ENCODE peak calls at places on chromosomes 2 and 18, in six cellular contexts. U, Q, A, T, F and D are unnamed samples.

GRCh38 chr18:67292814-67293213 is 223.7 kb downstream of the DSEL start:
- DNase-seq in U (no peak), Q (no peak), A (no peak), T (no peak), F (no peak), D (no peak)

GRCh38 chr2:181698230-181698629 is 17.9 kb upstream of the NEUROD1 start:
- DNase-seq in U (no peak), Q (no peak), A (no peak), T (no peak), F (no peak), D (no peak)

GRCh38 chr2:54574107-54574859 is 118.2 kb downstream of the SPTBN1 start:
- DNase-seq in U (peak), Q (no peak), A (no peak), T (no peak), F (no peak), D (peak)

GRCh38 chr18:45997689-45998088 is 30.6 kb upstream of the EPG5 start:
- DNase-seq in U (no peak), Q (no peak), A (no peak), T (no peak), F (no peak), D (no peak)

GRCh38 chr2:127575185-127575765 is 39.8 kb downstream of the MYO7B start:
- DNase-seq in U (peak), Q (no peak), A (no peak), T (no peak), F (no peak), D (no peak)

GRCh38 chr2:55898641-55899040 is 24.9 kb downstream of the EFEMP1 start:
- DNase-seq in U (no peak), Q (no peak), A (no peak), T (no peak), F (no peak), D (no peak)

GRCh38 chr2:60413819-60414178 is 139.7 kb downstream of the BCL11A start:
- DNase-seq in U (peak), Q (no peak), A (no peak), T (no peak), F (no peak), D (no peak)

GRCh38 chr2:148130571-148130970 is 109.7 kb downstream of the MBD5 start:
- DNase-seq in U (no peak), Q (no peak), A (no peak), T (no peak), F (no peak), D (no peak)

GRCh38 chr18:45785015-45785597 is 40.4 kb upstream of the SIGLEC15 start:
- DNase-seq in U (no peak), Q (no peak), A (no peak), T (peak), F (no peak), D (no peak)

GRCh38 chr2:189002079-189002478 is 27.9 kb downstream of the COL3A1 start:
- DNase-seq in U (no peak), Q (no peak), A (no peak), T (no peak), F (no peak), D (no peak)

GRCh38 chr18:7514796-7515440 is 52.2 kb upstream of the PTPRM start:
- DNase-seq in U (no peak), Q (no peak), A (no peak), T (no peak), F (no peak), D (no peak)

GRCh38 chr2:144343135-144343534 is 176.8 kb downstream of the ZEB2 start:
- DNase-seq in U (no peak), Q (no peak), A (no peak), T (no peak), F (no peak), D (no peak)

GRCh38 chr18:48541026-48541746 is 2.4 kb downstream of the CTIF start:
- DNase-seq in U (no peak), Q (peak), A (peak), T (peak), F (peak), D (peak)

GRCh38 chr18:56161604-56162003 is 476.8 kb downstream of the TXNL1 start:
- DNase-seq in U (no peak), Q (no peak), A (peak), T (no peak), F (no peak), D (no peak)

GRCh38 chr2:23658466-23658942 is 268.4 kb downstream of the ATAD2B start:
- DNase-seq in U (no peak), Q (peak), A (no peak), T (peak), F (no peak), D (no peak)

GRCh38 chr2:16005819-16006536 is 65.6 kb downstream of the MYCN start:
- DNase-seq in U (no peak), Q (no peak), A (no peak), T (no peak), F (peak), D (no peak)

GRCh38 chr18:23872701-23873550 is 141.6 kb upstream of the TTC39C start:
- DNase-seq in U (no peak), Q (no peak), A (peak), T (peak), F (peak), D (no peak)

GRCh38 chr2:215658635-215659305 is 222.9 kb upstream of the FN1 start:
- DNase-seq in U (no peak), Q (no peak), A (no peak), T (no peak), F (no peak), D (no peak)

GRCh38 chr2:215654177-215654850 is 218.4 kb upstream of the FN1 start:
- DNase-seq in U (no peak), Q (no peak), A (no peak), T (no peak), F (no peak), D (peak)

GRCh38 chr2:215657844-215658243 is 222.0 kb upstream of the FN1 start:
- DNase-seq in U (no peak), Q (no peak), A (no peak), T (no peak), F (no peak), D (no peak)

GRCh38 chr2:215660687-215661086 is 224.8 kb upstream of the FN1 start:
- DNase-seq in U (no peak), Q (no peak), A (no peak), T (no peak), F (no peak), D (no peak)

GRCh38 chr2:215659650-215660049 is 223.8 kb upstream of the FN1 start:
- DNase-seq in U (no peak), Q (no peak), A (no peak), T (no peak), F (no peak), D (no peak)
- H3K27ac ChIP-seq in U (no peak), Q (no peak), A (no peak), T (no peak), F (no peak), D (no peak)

DNA sequence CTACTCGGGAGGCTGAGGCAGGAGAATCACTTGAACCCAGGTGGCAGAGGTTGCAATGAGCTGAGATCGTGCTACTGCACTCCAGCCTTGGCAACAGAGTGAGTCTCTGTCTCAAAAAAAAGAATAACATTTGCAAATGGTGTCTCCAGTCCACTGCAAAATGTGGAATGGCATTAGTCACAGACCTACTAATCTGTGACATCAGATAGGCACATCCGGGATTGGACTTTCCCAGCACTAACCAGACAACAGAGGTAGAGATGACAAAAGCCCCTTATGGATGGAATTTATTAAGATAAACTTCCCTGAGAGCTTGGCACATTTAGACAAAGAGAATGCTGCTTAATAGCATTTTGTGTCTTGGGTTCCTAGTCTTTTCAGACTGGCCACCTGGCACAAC is 148.9 kb downstream of the SS18 start:
- DNase-seq in U (no peak), Q (no peak), A (no peak), T (no peak), F (no peak), D (no peak)
- H3K27ac ChIP-seq in U (no peak), Q (no peak), A (no peak), T (no peak), F (no peak), D (no peak)

DNA sequence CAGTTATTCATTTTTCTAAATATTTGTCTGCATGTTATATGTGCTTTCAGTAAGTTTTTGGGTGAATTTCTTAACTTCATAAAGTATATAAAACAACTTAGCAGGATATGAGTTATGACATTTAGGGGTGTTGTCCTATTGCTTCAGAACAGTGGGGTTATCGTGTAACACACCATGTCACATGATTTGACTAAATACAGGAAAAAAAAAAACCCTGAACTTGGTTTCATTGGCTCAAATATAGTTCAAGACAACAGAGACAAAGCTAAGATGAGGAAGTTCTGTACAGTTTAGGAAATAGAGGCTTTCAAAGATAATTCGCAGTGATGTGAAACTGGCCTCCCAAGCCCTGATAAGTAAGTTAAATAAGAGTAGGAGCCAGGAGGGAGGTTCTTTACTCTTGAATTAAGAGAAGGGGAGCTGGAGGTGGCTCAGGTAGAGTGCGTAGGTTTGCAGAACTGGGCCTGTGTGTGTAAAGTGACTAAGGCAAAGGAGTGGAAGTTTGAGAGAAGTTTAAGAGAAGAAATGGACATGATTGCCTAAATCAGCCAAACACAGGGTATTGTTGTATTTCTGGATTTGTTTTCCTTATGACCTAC is 53.9 kb downstream of the LIMS1 start:
- DNase-seq in U (peak), Q (no peak), A (no peak), T (no peak), F (no peak), D (no peak)
- H3K27ac ChIP-seq in U (peak), Q (peak), A (peak), T (peak), F (peak), D (no peak)

GRCh38 chr2:169585673-169586072 is 1.5 kb downstream of the PPIG start:
- DNase-seq in U (no peak), Q (no peak), A (no peak), T (no peak), F (no peak), D (peak)
- H3K27ac ChIP-seq in U (peak), Q (peak), A (peak), T (peak), F (peak), D (peak)

GRCh38 chr2:200586644-200586975 is 796 bp downstream of the AOX1 start:
- DNase-seq in U (no peak), Q (no peak), A (no peak), T (no peak), F (no peak), D (no peak)
- H3K27ac ChIP-seq in U (no peak), Q (no peak), A (peak), T (no peak), F (peak), D (peak)

GRCh38 chr2:239267411-239267941 is 133.3 kb downstream of the HDAC4 start:
- DNase-seq in U (peak), Q (peak), A (peak), T (no peak), F (peak), D (peak)
- H3K27ac ChIP-seq in U (no peak), Q (peak), A (peak), T (peak), F (peak), D (peak)

DNA sequence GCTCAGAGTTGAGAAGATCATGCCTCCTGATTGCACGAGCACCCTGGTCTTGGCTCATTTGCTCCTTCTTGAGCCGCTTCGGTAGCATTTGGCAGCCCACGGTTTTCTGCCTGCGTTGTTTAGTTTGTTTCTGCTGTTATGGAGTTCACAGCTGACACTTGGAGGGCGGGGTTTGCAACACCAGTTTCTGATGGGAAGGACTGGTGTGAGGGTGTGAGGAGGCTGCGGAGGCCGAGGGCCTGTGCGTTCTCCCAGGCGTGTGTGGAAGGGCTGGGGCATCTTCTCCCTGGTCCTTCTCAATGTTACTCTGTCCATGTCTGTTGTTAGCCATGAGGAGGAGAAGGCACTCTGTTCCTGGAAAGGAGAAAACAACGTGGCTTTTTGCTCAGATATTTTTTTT is 22.9 kb downstream of the NFATC1 start:
- DNase-seq in U (no peak), Q (no peak), A (no peak), T (peak), F (no peak), D (no peak)
- H3K27ac ChIP-seq in U (no peak), Q (no peak), A (no peak), T (no peak), F (no peak), D (no peak)

DNA sequence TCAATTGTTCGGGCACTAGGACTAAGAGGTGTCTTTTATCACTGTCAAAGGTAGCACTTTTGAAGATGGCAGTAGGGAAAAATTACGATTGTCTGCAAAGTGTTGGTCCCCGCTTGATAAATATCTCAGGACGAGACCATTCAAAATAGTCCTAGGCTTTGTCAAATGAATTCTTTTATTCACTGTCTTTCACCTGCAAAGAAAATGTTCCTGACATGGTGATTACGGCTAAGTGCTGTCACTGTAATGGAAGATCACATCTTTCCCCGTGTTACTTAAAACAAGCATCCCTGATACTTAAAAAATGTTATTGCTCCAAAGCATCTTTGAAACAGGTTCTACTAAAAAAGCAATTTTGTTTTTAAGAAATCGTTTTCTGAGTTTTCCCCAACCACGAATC is 71.7 kb downstream of the KCTD1 start:
- DNase-seq in U (no peak), Q (no peak), A (no peak), T (no peak), F (no peak), D (no peak)
- H3K27ac ChIP-seq in U (no peak), Q (no peak), A (no peak), T (no peak), F (no peak), D (no peak)

DNA sequence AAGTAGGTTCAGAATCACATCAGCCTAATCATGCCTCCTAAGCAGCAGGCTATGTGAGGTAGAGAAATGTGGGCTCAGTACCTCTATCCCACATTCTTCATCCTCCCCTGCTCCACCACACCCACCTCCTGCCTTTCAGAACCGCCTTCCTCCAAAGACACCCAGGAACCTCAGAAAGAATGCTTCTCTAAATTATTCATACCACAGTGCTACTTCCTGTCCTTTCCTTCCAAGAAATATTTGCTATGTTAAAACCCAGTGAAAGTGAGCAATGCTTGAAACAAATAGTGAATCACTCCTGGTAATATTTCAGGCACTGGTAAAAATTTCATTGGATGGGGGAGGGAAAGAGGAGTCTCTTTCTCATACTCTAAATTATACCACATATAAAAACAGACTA is 24.0 kb upstream of the CREB1 start:
- DNase-seq in U (no peak), Q (no peak), A (no peak), T (no peak), F (no peak), D (no peak)
- H3K27ac ChIP-seq in U (no peak), Q (no peak), A (no peak), T (no peak), F (peak), D (no peak)